ENCODE peak calls at places on chromosomes 5 and 9, in ten cellular contexts. Z is hepatocyte, S is GM23248, K is GM23338, C is PC-3, U is OCI-LY7, M is HCT116, O is SK-N-SH, R is PC-9, A is MM.1S. X is an unnamed sample. For H3K9me2, the result is how much of the 10 kb centered on the place peaks cover.

GRCh38 chr5:124795829-124796228 is 49.4 kb upstream of the ZNF608 start:
- DNase-seq in Z (no peak), S (no peak), K (peak), C (no peak), U (peak), M (no peak), O (no peak), R (no peak), A (no peak), X (no peak)

GRCh38 chr9:114017741-114018715 is 60.1 kb downstream of the AMBP start:
- DNase-seq in Z (no peak), S (no peak), K (no peak), C (no peak), U (no peak), M (no peak), O (no peak), R (no peak), A (no peak), X (no peak)

GRCh38 chr5:53430618-53431252 is 49.7 kb upstream of the FST start:
- DNase-seq in Z (peak), S (peak), K (peak), C (peak), U (peak), M (peak), O (no peak), R (no peak), A (no peak), X (peak)

GRCh38 chr9:4012446-4012845 is 287.4 kb downstream of the GLIS3 start:
- DNase-seq in Z (no peak), S (no peak), K (no peak), C (no peak), U (no peak), M (no peak), O (no peak), R (no peak), A (no peak), X (no peak)

GRCh38 chr9:70498866-70499265 is 84.4 kb upstream of the KLF9 start:
- DNase-seq in Z (no peak), S (no peak), K (peak), C (no peak), U (no peak), M (no peak), O (no peak), R (no peak), A (no peak), X (no peak)

GRCh38 chr5:154271466-154271865 is 80.9 kb downstream of the GALNT10 start:
- DNase-seq in Z (no peak), S (no peak), K (no peak), C (no peak), U (no peak), M (no peak), O (no peak), R (no peak), A (no peak), X (no peak)

GRCh38 chr5:178569485-178569884 is 20.7 kb downstream of the COL23A1 start:
- DNase-seq in Z (no peak), S (no peak), K (no peak), C (peak), U (no peak), M (no peak), O (no peak), R (no peak), A (no peak), X (no peak)

GRCh38 chr5:60436518-60436917 is 263.4 kb downstream of the DEPDC1B start:
- DNase-seq in Z (no peak), S (no peak), K (no peak), C (no peak), U (no peak), M (no peak), O (no peak), R (no peak), A (no peak), X (peak)

GRCh38 chr9:95349109-95350038 is 31.9 kb upstream of the FANCC start:
- DNase-seq in Z (peak), S (peak), K (peak), C (no peak), U (no peak), M (no peak), O (no peak), R (no peak), A (no peak), X (no peak)
- H3K9me2 ChIP-seq in Z (under half), S (under half), K (under half), C (under half), U (under half), M (under half), O (under half), R (under half), A (under half), X (under half)

DNA sequence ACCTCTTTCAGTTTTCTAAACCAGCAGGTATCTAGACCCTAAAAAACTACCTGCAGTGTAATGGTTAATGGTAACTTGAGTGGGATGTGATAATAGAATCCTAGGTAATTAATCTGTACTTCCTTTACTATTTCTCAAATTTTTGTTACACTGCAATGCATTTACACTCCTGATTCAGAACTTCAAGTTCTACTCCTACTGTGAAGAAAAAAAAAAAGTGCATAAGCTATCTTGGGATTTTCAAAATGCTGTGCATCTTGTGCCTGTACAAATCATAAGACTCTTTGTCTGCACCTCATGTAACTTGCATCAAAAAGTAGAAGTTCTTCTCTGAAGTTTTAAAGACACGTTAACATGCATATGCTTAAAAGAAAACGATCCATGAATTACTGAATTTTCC is 554.1 kb downstream of the CETN3 start:
- DNase-seq in Z (no peak), S (no peak), K (no peak), C (no peak), U (no peak), M (no peak), O (no peak), R (no peak), A (no peak), X (no peak)
- H3K9me2 ChIP-seq in Z (under half), S (under half), K (under half), C (under half), U (under half), M (under half), O (under half), R (under half), A (under half), X (under half)

GRCh38 chr9:95505072-95505471 is 11.7 kb downstream of the PTCH1 start:
- DNase-seq in Z (no peak), S (no peak), K (peak), C (no peak), U (no peak), M (no peak), O (no peak), R (no peak), A (no peak), X (no peak)
- H3K9me2 ChIP-seq in Z (under half), S (under half), K (under half), C (under half), U (under half), M (under half), O (under half), R (under half), A (under half), X (under half)

DNA sequence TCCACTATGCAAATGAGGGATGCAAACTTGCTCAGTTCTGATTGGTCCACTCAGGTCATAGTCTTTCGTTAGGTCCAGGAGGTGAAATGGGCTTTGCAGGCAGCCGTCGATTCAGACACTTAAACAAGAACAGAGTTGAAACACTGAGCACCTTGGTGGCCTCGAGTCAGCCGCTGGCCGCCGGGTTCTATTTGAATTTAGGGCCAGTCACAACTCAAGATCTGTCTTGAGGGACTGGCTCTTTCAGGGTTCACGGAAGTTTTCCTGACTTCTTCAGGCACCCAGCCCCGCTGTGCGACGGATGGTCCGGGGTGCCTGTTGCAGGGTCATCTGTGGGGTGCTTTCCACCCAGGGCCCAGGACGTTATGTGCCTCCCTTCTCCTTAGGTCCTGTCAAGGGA is 412.8 kb upstream of the IRX4 start:
- DNase-seq in Z (no peak), S (no peak), K (no peak), C (no peak), U (no peak), M (no peak), O (no peak), R (no peak), A (no peak), X (no peak)
- H3K9me2 ChIP-seq in Z (under half), S (under half), K (under half), C (under half), U (under half), M (under half), O (under half), R (under half), A (under half), X (under half)

DNA sequence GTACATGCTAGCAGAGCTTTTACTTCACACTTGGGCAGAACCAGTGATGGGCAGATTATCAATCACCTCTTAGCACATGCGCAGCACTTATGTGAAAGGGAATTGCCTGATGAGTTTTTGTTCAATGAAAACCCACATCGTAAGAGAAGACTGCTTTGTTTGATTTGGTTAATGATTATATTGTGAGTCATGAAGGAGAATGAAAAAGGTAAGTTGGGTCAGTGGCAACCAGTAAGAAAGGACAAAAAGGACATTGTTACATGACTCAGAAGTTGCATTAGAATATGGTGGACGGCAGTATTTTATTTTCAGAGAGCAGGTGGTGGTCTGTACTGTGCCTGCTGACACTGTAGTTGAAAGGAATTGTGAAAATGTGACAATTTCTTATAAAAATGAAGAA is 127.4 kb downstream of the AOPEP start:
- DNase-seq in Z (peak), S (no peak), K (no peak), C (peak), U (no peak), M (peak), O (no peak), R (peak), A (no peak), X (no peak)
- H3K9me2 ChIP-seq in Z (under half), S (under half), K (under half), C (under half), U (under half), M (under half), O (under half), R (under half), A (under half), X (under half)

GRCh38 chr9:88310310-88310980 is 77.8 kb upstream of the SPIN1 start:
- DNase-seq in Z (no peak), S (no peak), K (peak), C (peak), U (no peak), M (no peak), O (no peak), R (no peak), A (no peak), X (no peak)
- H3K9me2 ChIP-seq in Z (under half), S (under half), K (under half), C (under half), U (under half), M (under half), O (under half), R (under half), A (under half), X (under half)

X was measured in Karpas-422.